ENCODE peak calls at places on chromosomes 1 and 21, in ten cellular contexts. One of them, this sample, is unnamed.

GRCh38 chr1:5991784-5992033 is 516 bp downstream of the NPHP4 start:
- DNase-seq in KBM-7: no peak
- DNase-seq in kidney epithelial cell: no peak
- DNase-seq in activated CD4-positive, CD25-positive, alpha-beta regulatory T cell: no peak
- DNase-seq in GM12891: peak; percentile 75
- DNase-seq in right atrium auricular region: no peak
- DNase-seq in stimulated activated CD4-positive, alpha-beta T cell treated with anti-CD3 and anti-CD28 coated beads, Interleukin-4, amount 100 ng/mL, for 24 hours: no peak
- DNase-seq in lower lobe of right lung: peak; percentile 71
- DNase-seq in esophagus squamous epithelium: no peak
- DNase-seq in Ammon's horn: peak; percentile 59
- DNase-seq in this sample: no peak

GRCh38 chr1:240946926-240947325 is 335.0 kb upstream of the GREM2 start:
- DNase-seq in KBM-7: peak; percentile 11
- DNase-seq in kidney epithelial cell: no peak
- DNase-seq in activated CD4-positive, CD25-positive, alpha-beta regulatory T cell: no peak
- DNase-seq in GM12891: peak; percentile 19
- DNase-seq in right atrium auricular region: no peak
- DNase-seq in stimulated activated CD4-positive, alpha-beta T cell treated with anti-CD3 and anti-CD28 coated beads, Interleukin-4, amount 100 ng/mL, for 24 hours: no peak
- DNase-seq in lower lobe of right lung: no peak
- DNase-seq in esophagus squamous epithelium: no peak
- DNase-seq in Ammon's horn: peak; percentile 7
- DNase-seq in this sample: peak; percentile 44

GRCh38 chr1:41954533-41954944 is 35.8 kb upstream of the HIVEP3 start:
- DNase-seq in KBM-7: no peak
- DNase-seq in kidney epithelial cell: peak; percentile 71
- DNase-seq in activated CD4-positive, CD25-positive, alpha-beta regulatory T cell: no peak
- DNase-seq in GM12891: no peak
- DNase-seq in right atrium auricular region: no peak
- DNase-seq in stimulated activated CD4-positive, alpha-beta T cell treated with anti-CD3 and anti-CD28 coated beads, Interleukin-4, amount 100 ng/mL, for 24 hours: no peak
- DNase-seq in lower lobe of right lung: no peak
- DNase-seq in esophagus squamous epithelium: no peak
- DNase-seq in Ammon's horn: no peak
- DNase-seq in this sample: no peak

GRCh38 chr1:59879556-59879955 is 47.0 kb downstream of the CYP2J2 start:
- DNase-seq in KBM-7: peak; percentile 47
- DNase-seq in kidney epithelial cell: peak; percentile 48
- DNase-seq in activated CD4-positive, CD25-positive, alpha-beta regulatory T cell: no peak
- DNase-seq in GM12891: no peak
- DNase-seq in right atrium auricular region: peak; percentile 68
- DNase-seq in stimulated activated CD4-positive, alpha-beta T cell treated with anti-CD3 and anti-CD28 coated beads, Interleukin-4, amount 100 ng/mL, for 24 hours: peak; percentile 39
- DNase-seq in lower lobe of right lung: peak; percentile 66
- DNase-seq in esophagus squamous epithelium: no peak
- DNase-seq in Ammon's horn: peak; percentile 82
- DNase-seq in this sample: peak; percentile 64

GRCh38 chr1:109788695-109789521 is 25.2 kb upstream of the EPS8L3 start:
- DNase-seq in KBM-7: peak; percentile 67
- DNase-seq in kidney epithelial cell: no peak
- DNase-seq in activated CD4-positive, CD25-positive, alpha-beta regulatory T cell: no peak
- DNase-seq in GM12891: peak; percentile 46
- DNase-seq in right atrium auricular region: no peak
- DNase-seq in stimulated activated CD4-positive, alpha-beta T cell treated with anti-CD3 and anti-CD28 coated beads, Interleukin-4, amount 100 ng/mL, for 24 hours: no peak
- DNase-seq in lower lobe of right lung: peak; percentile 44
- DNase-seq in esophagus squamous epithelium: no peak
- DNase-seq in Ammon's horn: peak; percentile 6
- DNase-seq in this sample: no peak

GRCh38 chr1:236122176-236122575 is 20.2 kb upstream of the GPR137B start:
- DNase-seq in KBM-7: no peak
- DNase-seq in kidney epithelial cell: no peak
- DNase-seq in activated CD4-positive, CD25-positive, alpha-beta regulatory T cell: no peak
- DNase-seq in GM12891: no peak
- DNase-seq in right atrium auricular region: no peak
- DNase-seq in stimulated activated CD4-positive, alpha-beta T cell treated with anti-CD3 and anti-CD28 coated beads, Interleukin-4, amount 100 ng/mL, for 24 hours: no peak
- DNase-seq in lower lobe of right lung: no peak
- DNase-seq in esophagus squamous epithelium: no peak
- DNase-seq in Ammon's horn: no peak
- DNase-seq in this sample: no peak

GRCh38 chr1:20029178-20029912 is 40.6 kb upstream of the PLA2G5 start:
- DNase-seq in KBM-7: no peak
- DNase-seq in kidney epithelial cell: no peak
- DNase-seq in activated CD4-positive, CD25-positive, alpha-beta regulatory T cell: no peak
- DNase-seq in GM12891: no peak
- DNase-seq in right atrium auricular region: peak; percentile 83
- DNase-seq in stimulated activated CD4-positive, alpha-beta T cell treated with anti-CD3 and anti-CD28 coated beads, Interleukin-4, amount 100 ng/mL, for 24 hours: no peak
- DNase-seq in lower lobe of right lung: no peak
- DNase-seq in esophagus squamous epithelium: no peak
- DNase-seq in Ammon's horn: no peak
- DNase-seq in this sample: no peak

GRCh38 chr1:198258491-198258890 is 101.7 kb downstream of the NEK7 start:
- DNase-seq in KBM-7: no peak
- DNase-seq in kidney epithelial cell: peak; percentile 18
- DNase-seq in activated CD4-positive, CD25-positive, alpha-beta regulatory T cell: no peak
- DNase-seq in GM12891: no peak
- DNase-seq in right atrium auricular region: no peak
- DNase-seq in stimulated activated CD4-positive, alpha-beta T cell treated with anti-CD3 and anti-CD28 coated beads, Interleukin-4, amount 100 ng/mL, for 24 hours: no peak
- DNase-seq in lower lobe of right lung: no peak
- DNase-seq in esophagus squamous epithelium: no peak
- DNase-seq in Ammon's horn: no peak
- DNase-seq in this sample: no peak

GRCh38 chr1:12167493-12168429 is 970 bp downstream of the TNFRSF1B start:
- DNase-seq in KBM-7: peak; percentile 32
- DNase-seq in kidney epithelial cell: no peak
- DNase-seq in activated CD4-positive, CD25-positive, alpha-beta regulatory T cell: no peak
- DNase-seq in GM12891: no peak
- DNase-seq in right atrium auricular region: no peak
- DNase-seq in stimulated activated CD4-positive, alpha-beta T cell treated with anti-CD3 and anti-CD28 coated beads, Interleukin-4, amount 100 ng/mL, for 24 hours: no peak
- DNase-seq in lower lobe of right lung: no peak
- DNase-seq in esophagus squamous epithelium: no peak
- DNase-seq in Ammon's horn: no peak
- DNase-seq in this sample: peak; percentile 33

GRCh38 chr21:15009964-15010363 is 54.8 kb downstream of the NRIP1 start:
- DNase-seq in KBM-7: no peak
- DNase-seq in kidney epithelial cell: no peak
- DNase-seq in activated CD4-positive, CD25-positive, alpha-beta regulatory T cell: no peak
- DNase-seq in GM12891: no peak
- DNase-seq in right atrium auricular region: no peak
- DNase-seq in stimulated activated CD4-positive, alpha-beta T cell treated with anti-CD3 and anti-CD28 coated beads, Interleukin-4, amount 100 ng/mL, for 24 hours: no peak
- DNase-seq in lower lobe of right lung: no peak
- DNase-seq in esophagus squamous epithelium: no peak
- DNase-seq in Ammon's horn: no peak
- DNase-seq in this sample: no peak

GRCh38 chr1:245091818-245092637 is 62.8 kb upstream of the KIF26B start:
- DNase-seq in KBM-7: peak; percentile 19
- DNase-seq in kidney epithelial cell: peak; percentile 96
- DNase-seq in activated CD4-positive, CD25-positive, alpha-beta regulatory T cell: no peak
- DNase-seq in GM12891: no peak
- DNase-seq in right atrium auricular region: peak; percentile 61
- DNase-seq in stimulated activated CD4-positive, alpha-beta T cell treated with anti-CD3 and anti-CD28 coated beads, Interleukin-4, amount 100 ng/mL, for 24 hours: no peak
- DNase-seq in lower lobe of right lung: peak; percentile 53
- DNase-seq in esophagus squamous epithelium: no peak
- DNase-seq in Ammon's horn: no peak
- DNase-seq in this sample: peak; percentile 85

GRCh38 chr1:214603819-214604252 is 841 bp downstream of the CENPF start:
- DNase-seq in KBM-7: peak; percentile 37
- DNase-seq in kidney epithelial cell: no peak
- DNase-seq in activated CD4-positive, CD25-positive, alpha-beta regulatory T cell: no peak
- DNase-seq in GM12891: no peak
- DNase-seq in right atrium auricular region: no peak
- DNase-seq in stimulated activated CD4-positive, alpha-beta T cell treated with anti-CD3 and anti-CD28 coated beads, Interleukin-4, amount 100 ng/mL, for 24 hours: no peak
- DNase-seq in lower lobe of right lung: no peak
- DNase-seq in esophagus squamous epithelium: no peak
- DNase-seq in Ammon's horn: no peak
- DNase-seq in this sample: no peak

GRCh38 chr1:169059391-169059790 is 47.1 kb upstream of the ATP1B1 start:
- DNase-seq in KBM-7: no peak
- DNase-seq in kidney epithelial cell: no peak
- DNase-seq in activated CD4-positive, CD25-positive, alpha-beta regulatory T cell: no peak
- DNase-seq in GM12891: no peak
- DNase-seq in right atrium auricular region: no peak
- DNase-seq in stimulated activated CD4-positive, alpha-beta T cell treated with anti-CD3 and anti-CD28 coated beads, Interleukin-4, amount 100 ng/mL, for 24 hours: no peak
- DNase-seq in lower lobe of right lung: no peak
- DNase-seq in esophagus squamous epithelium: no peak
- DNase-seq in Ammon's horn: no peak
- DNase-seq in this sample: no peak

GRCh38 chr1:161130266-161130665 is 2.2 kb downstream of the DEDD start:
- DNase-seq in KBM-7: no peak
- DNase-seq in kidney epithelial cell: no peak
- DNase-seq in activated CD4-positive, CD25-positive, alpha-beta regulatory T cell: no peak
- DNase-seq in GM12891: no peak
- DNase-seq in right atrium auricular region: no peak
- DNase-seq in stimulated activated CD4-positive, alpha-beta T cell treated with anti-CD3 and anti-CD28 coated beads, Interleukin-4, amount 100 ng/mL, for 24 hours: no peak
- DNase-seq in lower lobe of right lung: no peak
- DNase-seq in esophagus squamous epithelium: no peak
- DNase-seq in Ammon's horn: no peak
- DNase-seq in this sample: no peak

GRCh38 chr1:107710005-107710404 is 255.0 kb downstream of the VAV3 start:
- DNase-seq in KBM-7: no peak
- DNase-seq in kidney epithelial cell: no peak
- DNase-seq in activated CD4-positive, CD25-positive, alpha-beta regulatory T cell: no peak
- DNase-seq in GM12891: no peak
- DNase-seq in right atrium auricular region: no peak
- DNase-seq in stimulated activated CD4-positive, alpha-beta T cell treated with anti-CD3 and anti-CD28 coated beads, Interleukin-4, amount 100 ng/mL, for 24 hours: no peak
- DNase-seq in lower lobe of right lung: no peak
- DNase-seq in esophagus squamous epithelium: no peak
- DNase-seq in Ammon's horn: no peak
- DNase-seq in this sample: no peak

GRCh38 chr1:158422215-158422614 is 3.8 kb downstream of the OR10K2 start:
- DNase-seq in KBM-7: no peak
- DNase-seq in kidney epithelial cell: no peak
- DNase-seq in activated CD4-positive, CD25-positive, alpha-beta regulatory T cell: no peak
- DNase-seq in GM12891: no peak
- DNase-seq in right atrium auricular region: no peak
- DNase-seq in stimulated activated CD4-positive, alpha-beta T cell treated with anti-CD3 and anti-CD28 coated beads, Interleukin-4, amount 100 ng/mL, for 24 hours: no peak
- DNase-seq in lower lobe of right lung: no peak
- DNase-seq in esophagus squamous epithelium: no peak
- DNase-seq in Ammon's horn: no peak
- DNase-seq in this sample: no peak

GRCh38 chr1:166272851-166273250 is 106.0 kb upstream of the FAM78B start:
- DNase-seq in KBM-7: no peak
- DNase-seq in kidney epithelial cell: no peak
- DNase-seq in activated CD4-positive, CD25-positive, alpha-beta regulatory T cell: no peak
- DNase-seq in GM12891: no peak
- DNase-seq in right atrium auricular region: no peak
- DNase-seq in stimulated activated CD4-positive, alpha-beta T cell treated with anti-CD3 and anti-CD28 coated beads, Interleukin-4, amount 100 ng/mL, for 24 hours: no peak
- DNase-seq in lower lobe of right lung: no peak
- DNase-seq in esophagus squamous epithelium: no peak
- DNase-seq in Ammon's horn: no peak
- DNase-seq in this sample: peak; percentile 14

GRCh38 chr1:87206044-87206443 is 122.6 kb upstream of the LMO4 start:
- DNase-seq in KBM-7: no peak
- DNase-seq in kidney epithelial cell: no peak
- DNase-seq in activated CD4-positive, CD25-positive, alpha-beta regulatory T cell: no peak
- DNase-seq in GM12891: no peak
- DNase-seq in right atrium auricular region: no peak
- DNase-seq in stimulated activated CD4-positive, alpha-beta T cell treated with anti-CD3 and anti-CD28 coated beads, Interleukin-4, amount 100 ng/mL, for 24 hours: no peak
- DNase-seq in lower lobe of right lung: no peak
- DNase-seq in esophagus squamous epithelium: no peak
- DNase-seq in Ammon's horn: no peak
- DNase-seq in this sample: no peak

GRCh38 chr1:229710746-229711145 is 84.7 kb downstream of the URB2 start:
- DNase-seq in KBM-7: no peak
- DNase-seq in kidney epithelial cell: no peak
- DNase-seq in activated CD4-positive, CD25-positive, alpha-beta regulatory T cell: no peak
- DNase-seq in GM12891: no peak
- DNase-seq in right atrium auricular region: no peak
- DNase-seq in stimulated activated CD4-positive, alpha-beta T cell treated with anti-CD3 and anti-CD28 coated beads, Interleukin-4, amount 100 ng/mL, for 24 hours: no peak
- DNase-seq in lower lobe of right lung: no peak
- DNase-seq in esophagus squamous epithelium: no peak
- DNase-seq in Ammon's horn: no peak
- DNase-seq in this sample: no peak

GRCh38 chr1:32142446-32143301 is 34.8 kb downstream of the KPNA6 start:
- DNase-seq in KBM-7: peak; percentile 17
- DNase-seq in kidney epithelial cell: peak; percentile 56
- DNase-seq in activated CD4-positive, CD25-positive, alpha-beta regulatory T cell: no peak
- DNase-seq in GM12891: no peak
- DNase-seq in right atrium auricular region: peak; percentile 74
- DNase-seq in stimulated activated CD4-positive, alpha-beta T cell treated with anti-CD3 and anti-CD28 coated beads, Interleukin-4, amount 100 ng/mL, for 24 hours: no peak
- DNase-seq in lower lobe of right lung: no peak
- DNase-seq in esophagus squamous epithelium: no peak
- DNase-seq in Ammon's horn: peak; percentile 40
- DNase-seq in this sample: no peak

GRCh38 chr1:54474500-54475235 is 68.5 kb upstream of the SSBP3 start:
- DNase-seq in KBM-7: no peak
- DNase-seq in kidney epithelial cell: no peak
- DNase-seq in activated CD4-positive, CD25-positive, alpha-beta regulatory T cell: no peak
- DNase-seq in GM12891: no peak
- DNase-seq in right atrium auricular region: no peak
- DNase-seq in stimulated activated CD4-positive, alpha-beta T cell treated with anti-CD3 and anti-CD28 coated beads, Interleukin-4, amount 100 ng/mL, for 24 hours: no peak
- DNase-seq in lower lobe of right lung: no peak
- DNase-seq in esophagus squamous epithelium: no peak
- DNase-seq in Ammon's horn: no peak
- DNase-seq in this sample: peak; percentile 34

GRCh38 chr1:77511440-77511840 is 171.0 kb downstream of the ZZZ3 start:
- DNase-seq in KBM-7: no peak
- DNase-seq in kidney epithelial cell: no peak
- DNase-seq in activated CD4-positive, CD25-positive, alpha-beta regulatory T cell: no peak
- DNase-seq in GM12891: no peak
- DNase-seq in right atrium auricular region: no peak
- DNase-seq in stimulated activated CD4-positive, alpha-beta T cell treated with anti-CD3 and anti-CD28 coated beads, Interleukin-4, amount 100 ng/mL, for 24 hours: no peak
- DNase-seq in lower lobe of right lung: no peak
- DNase-seq in esophagus squamous epithelium: no peak
- DNase-seq in Ammon's horn: no peak
- DNase-seq in this sample: no peak

GRCh38 chr1:54404939-54405880 is 984 bp downstream of the SSBP3 start:
- DNase-seq in KBM-7: no peak
- DNase-seq in kidney epithelial cell: no peak
- DNase-seq in activated CD4-positive, CD25-positive, alpha-beta regulatory T cell: no peak
- DNase-seq in GM12891: no peak
- DNase-seq in right atrium auricular region: no peak
- DNase-seq in stimulated activated CD4-positive, alpha-beta T cell treated with anti-CD3 and anti-CD28 coated beads, Interleukin-4, amount 100 ng/mL, for 24 hours: no peak
- DNase-seq in lower lobe of right lung: peak; percentile 55
- DNase-seq in esophagus squamous epithelium: no peak
- DNase-seq in Ammon's horn: peak; percentile 45
- DNase-seq in this sample: peak; percentile 20

GRCh38 chr21:38729745-38730401 is 75.9 kb upstream of the ETS2 start:
- DNase-seq in KBM-7: no peak
- DNase-seq in kidney epithelial cell: no peak
- DNase-seq in activated CD4-positive, CD25-positive, alpha-beta regulatory T cell: no peak
- DNase-seq in GM12891: no peak
- DNase-seq in right atrium auricular region: no peak
- DNase-seq in stimulated activated CD4-positive, alpha-beta T cell treated with anti-CD3 and anti-CD28 coated beads, Interleukin-4, amount 100 ng/mL, for 24 hours: no peak
- DNase-seq in lower lobe of right lung: no peak
- DNase-seq in esophagus squamous epithelium: no peak
- DNase-seq in Ammon's horn: no peak
- DNase-seq in this sample: no peak

GRCh38 chr1:13732971-13733667 is 33.1 kb downstream of the PRDM2 start:
- DNase-seq in KBM-7: peak; percentile 54
- DNase-seq in kidney epithelial cell: no peak
- DNase-seq in activated CD4-positive, CD25-positive, alpha-beta regulatory T cell: no peak
- DNase-seq in GM12891: no peak
- DNase-seq in right atrium auricular region: no peak
- DNase-seq in stimulated activated CD4-positive, alpha-beta T cell treated with anti-CD3 and anti-CD28 coated beads, Interleukin-4, amount 100 ng/mL, for 24 hours: peak; percentile 19
- DNase-seq in lower lobe of right lung: no peak
- DNase-seq in esophagus squamous epithelium: no peak
- DNase-seq in Ammon's horn: no peak
- DNase-seq in this sample: no peak

GRCh38 chr1:159229896-159230295 is 25.2 kb downstream of the ACKR1 start:
- DNase-seq in KBM-7: no peak
- DNase-seq in kidney epithelial cell: no peak
- DNase-seq in activated CD4-positive, CD25-positive, alpha-beta regulatory T cell: no peak
- DNase-seq in GM12891: no peak
- DNase-seq in right atrium auricular region: no peak
- DNase-seq in stimulated activated CD4-positive, alpha-beta T cell treated with anti-CD3 and anti-CD28 coated beads, Interleukin-4, amount 100 ng/mL, for 24 hours: no peak
- DNase-seq in lower lobe of right lung: no peak
- DNase-seq in esophagus squamous epithelium: no peak
- DNase-seq in Ammon's horn: no peak
- DNase-seq in this sample: no peak

GRCh38 chr21:45559216-45560105 is 17.2 kb upstream of the SLC19A1 start:
- DNase-seq in KBM-7: no peak
- DNase-seq in kidney epithelial cell: no peak
- DNase-seq in activated CD4-positive, CD25-positive, alpha-beta regulatory T cell: no peak
- DNase-seq in GM12891: no peak
- DNase-seq in right atrium auricular region: no peak
- DNase-seq in stimulated activated CD4-positive, alpha-beta T cell treated with anti-CD3 and anti-CD28 coated beads, Interleukin-4, amount 100 ng/mL, for 24 hours: no peak
- DNase-seq in lower lobe of right lung: peak; percentile 27
- DNase-seq in esophagus squamous epithelium: no peak
- DNase-seq in Ammon's horn: no peak
- DNase-seq in this sample: no peak

GRCh38 chr1:213914351-213914750 is 73.4 kb upstream of the PROX1 start:
- DNase-seq in KBM-7: no peak
- DNase-seq in kidney epithelial cell: no peak
- DNase-seq in activated CD4-positive, CD25-positive, alpha-beta regulatory T cell: no peak
- DNase-seq in GM12891: no peak
- DNase-seq in right atrium auricular region: no peak
- DNase-seq in stimulated activated CD4-positive, alpha-beta T cell treated with anti-CD3 and anti-CD28 coated beads, Interleukin-4, amount 100 ng/mL, for 24 hours: no peak
- DNase-seq in lower lobe of right lung: no peak
- DNase-seq in esophagus squamous epithelium: no peak
- DNase-seq in Ammon's horn: no peak
- DNase-seq in this sample: no peak